ENCODE peak calls at places on chromosomes 1 and 21, in seven cellular contexts. U is AG10803, C is NT2/D1, T is left lung, J is AG04449, W is upper lobe of right lung, M is AG09309. P is an unnamed sample.

GRCh38 chr1:37793773-37794371 is at the start of gene MANEAL:
- DNase-seq in U (peak; percentile 54), C (no peak), T (peak; percentile 83), J (no peak), W (peak; percentile 82), M (no peak), P (no peak)

GRCh38 chr1:4425892-4426291 is 228.5 kb upstream of the AJAP1 start:
- DNase-seq in U (no peak), C (peak; percentile 49), T (no peak), J (no peak), W (no peak), M (no peak), P (no peak)

GRCh38 chr1:235742914-235743599 is 93.5 kb upstream of the GNG4 start:
- DNase-seq in U (no peak), C (no peak), T (no peak), J (no peak), W (no peak), M (no peak), P (no peak)

GRCh38 chr21:44459712-44460440 is 4.6 kb downstream of the LRRC3 start:
- DNase-seq in U (no peak), C (no peak), T (no peak), J (no peak), W (no peak), M (no peak), P (no peak)

GRCh38 chr1:229111703-229112319 is 159.1 kb upstream of the RAB4A start:
- DNase-seq in U (no peak), C (no peak), T (no peak), J (no peak), W (no peak), M (no peak), P (no peak)

GRCh38 chr1:119911775-119912174 is 15.5 kb upstream of the ADAM30 start:
- DNase-seq in U (no peak), C (no peak), T (no peak), J (no peak), W (no peak), M (no peak), P (no peak)

GRCh38 chr1:30027247-30027646 is 696.1 kb downstream of the MATN1 start:
- DNase-seq in U (no peak), C (no peak), T (no peak), J (no peak), W (no peak), M (no peak), P (no peak)

GRCh38 chr21:39802226-39802625 is 57.2 kb downstream of the IGSF5 start:
- DNase-seq in U (no peak), C (no peak), T (no peak), J (no peak), W (no peak), M (no peak), P (no peak)

GRCh38 chr1:159602501-159602900 is 14.9 kb downstream of the APCS start:
- DNase-seq in U (no peak), C (no peak), T (no peak), J (no peak), W (no peak), M (no peak), P (no peak)

GRCh38 chr1:206684478-206685255 is at the start of gene MAPKAPK2:
- DNase-seq in U (peak; percentile 60), C (no peak), T (peak; percentile 93), J (no peak), W (peak; percentile 91), M (no peak), P (no peak)

GRCh38 chr1:95752515-95753381 is 518.7 kb downstream of the RWDD3 start:
- DNase-seq in U (no peak), C (no peak), T (peak; percentile 43), J (no peak), W (no peak), M (no peak), P (no peak)

GRCh38 chr1:181453541-181454201 is 29.6 kb upstream of the CACNA1E start:
- DNase-seq in U (no peak), C (no peak), T (no peak), J (no peak), W (no peak), M (no peak), P (no peak)

GRCh38 chr21:43211085-43212071 is 42.6 kb downstream of the CRYAA start:
- DNase-seq in U (no peak), C (peak; percentile 40), T (peak; percentile 83), J (no peak), W (peak; percentile 88), M (no peak), P (no peak)

GRCh38 chr1:951364-951763 is 7.7 kb downstream of the NOC2L start:
- DNase-seq in U (peak; percentile 19), C (no peak), T (no peak), J (no peak), W (no peak), M (no peak), P (no peak)

GRCh38 chr1:223338811-223339746 is 24.9 kb downstream of the SUSD4 start:
- DNase-seq in U (peak; percentile 30), C (no peak), T (no peak), J (no peak), W (no peak), M (no peak), P (no peak)

GRCh38 chr1:26022994-26023393 is 1.4 kb downstream of the EXTL1 start:
- DNase-seq in U (no peak), C (no peak), T (no peak), J (no peak), W (no peak), M (no peak), P (no peak)

GRCh38 chr1:26020941-26021646 is 481 bp upstream of the EXTL1 start:
- DNase-seq in U (no peak), C (no peak), T (no peak), J (no peak), W (no peak), M (no peak), P (no peak)

GRCh38 chr1:26022404-26022779 is 817 bp downstream of the EXTL1 start:
- DNase-seq in U (no peak), C (no peak), T (no peak), J (no peak), W (no peak), M (no peak), P (no peak)

GRCh38 chr1:26020390-26020789 is 1.2 kb upstream of the EXTL1 start:
- DNase-seq in U (peak; percentile 56), C (no peak), T (peak; percentile 32), J (no peak), W (no peak), M (no peak), P (no peak)

GRCh38 chr1:26021647-26022403 is at the start of gene EXTL1:
- DNase-seq in U (no peak), C (peak; percentile 85), T (no peak), J (no peak), W (no peak), M (no peak), P (no peak)
- H3K4me3 ChIP-seq in U (peak within 1 kb of the TSS; percentile 52), C (peak within 1 kb of the TSS; percentile 57), T (no peak within 1 kb of the TSS), J (peak within 1 kb of the TSS; percentile 65), W (peak within 1 kb of the TSS; percentile 3), M (peak within 1 kb of the TSS; percentile 22), P (peak within 1 kb of the TSS; percentile 39)

GRCh38 chr1:39107891-39108290 is 81.7 kb downstream of the NDUFS5 start:
- DNase-seq in U (peak; percentile 39), C (no peak), T (no peak), J (no peak), W (no peak), M (no peak), P (no peak)

GRCh38 chr1:39105061-39105840 is 79.1 kb downstream of the NDUFS5 start:
- DNase-seq in U (peak; percentile 64), C (no peak), T (peak; percentile 94), J (no peak), W (peak; percentile 93), M (no peak), P (no peak)

GRCh38 chr1:39105841-39106765 is 80.0 kb downstream of the NDUFS5 start:
- DNase-seq in U (peak; percentile 38), C (peak; percentile 51), T (peak; percentile 86), J (no peak), W (peak; percentile 80), M (no peak), P (no peak)

GRCh38 chr1:39109653-39110052 is 83.5 kb downstream of the NDUFS5 start:
- DNase-seq in U (no peak), C (no peak), T (no peak), J (no peak), W (no peak), M (no peak), P (no peak)

DNA sequence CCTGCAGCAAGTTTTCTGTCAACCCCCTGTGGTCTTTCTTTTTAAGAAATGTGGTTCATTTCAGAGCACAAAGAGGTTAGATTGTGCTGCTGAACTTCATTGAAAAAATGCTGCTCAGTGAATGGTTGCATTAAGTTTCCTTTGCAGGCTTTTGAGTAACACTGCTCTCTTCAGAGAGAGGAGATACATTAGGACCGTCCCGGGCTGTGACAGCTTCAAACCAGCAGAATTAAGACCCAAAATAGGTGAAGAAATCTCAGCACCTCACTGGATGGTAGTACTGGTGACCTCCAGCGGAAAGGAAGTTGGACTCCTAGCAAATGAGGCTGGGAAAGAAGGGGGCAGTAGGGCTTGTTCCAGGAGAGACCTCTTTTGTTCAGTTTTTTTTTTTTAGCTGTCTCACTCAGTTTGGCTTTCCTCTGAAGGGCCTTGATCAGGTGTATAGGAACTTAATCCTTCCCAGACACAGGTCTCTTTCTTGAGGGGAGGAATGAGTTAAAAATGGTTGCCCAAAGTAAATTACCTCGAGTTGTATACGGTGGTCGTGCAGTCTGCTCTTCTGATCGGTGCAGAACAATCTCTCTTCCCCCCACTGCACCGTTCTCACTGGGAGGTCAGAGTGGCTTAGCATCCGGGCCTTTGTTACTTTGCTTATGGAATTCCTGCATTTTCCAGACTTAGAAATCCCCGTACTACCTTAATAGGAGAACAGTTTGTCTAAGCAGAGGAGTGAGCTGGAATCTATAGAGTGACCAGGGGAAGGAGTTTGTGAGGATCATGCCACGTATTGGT is 81.0 kb downstream of the NDUFS5 start:
- DNase-seq in U (no peak), C (peak; percentile 55), T (no peak), J (no peak), W (no peak), M (no peak), P (no peak)
- H3K4me3 ChIP-seq in U (peak overlapping the region; percentile 81), C (peak overlapping the region; percentile 78), T (peak overlapping the region; percentile 87), J (peak overlapping the region; percentile 79), W (peak overlapping the region; percentile 73), M (peak overlapping the region; percentile 95), P (peak overlapping the region; percentile 80)

GRCh38 chr1:41803656-41804055 is 115.1 kb downstream of the HIVEP3 start:
- DNase-seq in U (no peak), C (no peak), T (no peak), J (no peak), W (no peak), M (no peak), P (no peak)
- H3K4me3 ChIP-seq in U (no peak overlapping the region), C (no peak overlapping the region), T (no peak overlapping the region), J (no peak overlapping the region), W (no peak overlapping the region), M (no peak overlapping the region), P (no peak overlapping the region)

GRCh38 chr1:201021333-201022177 is 2.0 kb downstream of the KIF21B start:
- DNase-seq in U (no peak), C (no peak), T (no peak), J (no peak), W (no peak), M (no peak), P (no peak)

GRCh38 chr1:201019321-201019977 is 4.1 kb downstream of the KIF21B start:
- DNase-seq in U (peak; percentile 31), C (no peak), T (peak; percentile 91), J (no peak), W (peak; percentile 86), M (no peak), P (no peak)

GRCh38 chr1:201022178-201022823 is 1.2 kb downstream of the KIF21B start:
- DNase-seq in U (no peak), C (no peak), T (no peak), J (no peak), W (no peak), M (no peak), P (no peak)

GRCh38 chr1:201020647-201021332 is 2.7 kb downstream of the KIF21B start:
- DNase-seq in U (no peak), C (no peak), T (no peak), J (no peak), W (no peak), M (no peak), P (no peak)

GRCh38 chr1:201020040-201020591 is 3.4 kb downstream of the KIF21B start:
- DNase-seq in U (no peak), C (no peak), T (no peak), J (no peak), W (no peak), M (no peak), P (no peak)
- H3K4me3 ChIP-seq in U (no peak overlapping the region), C (no peak overlapping the region), T (no peak overlapping the region), J (no peak overlapping the region), W (no peak overlapping the region), M (no peak overlapping the region), P (no peak overlapping the region)